ENCODE peak calls at places on chromosomes 4 and X, in eight cellular contexts. S is GM23338; A is stimulated activated CD4-positive, alpha-beta T cell treated with anti-CD3 and anti-CD28 coated beads, Interleukin-1b, Interleukin-23, amount 100 ng/mL, for 4 hours; U is A549; T is GM12865; K is dorsolateral prefrontal cortex; L is EL; P is Karpas-422. Z is an unnamed sample.

GRCh38 chr4:114603455-114603854 is 4.8 kb downstream of the UGT8 start:
- DNase-seq in S (no peak), A (no peak), U (no peak), T (peak; percentile 91), K (no peak), L (no peak), P (peak; percentile 75), Z (no peak)

GRCh38 chrX:153875391-153876111 is 10.4 kb downstream of the L1CAM start:
- DNase-seq in S (peak; percentile 50), A (peak; percentile 45), U (no peak), T (peak; percentile 32), K (no peak), L (peak; percentile 27), P (peak; percentile 75), Z (peak; percentile 5)

GRCh38 chr4:83112239-83112638 is 2.3 kb downstream of the PLAC8 start:
- DNase-seq in S (no peak), A (no peak), U (no peak), T (peak; percentile 84), K (no peak), L (peak; percentile 11), P (peak; percentile 44), Z (no peak)

GRCh38 chrX:542179-542578 is 88.4 kb upstream of the SHOX start:
- DNase-seq in S (no peak), A (no peak), U (peak; percentile 33), T (no peak), K (no peak), L (no peak), P (no peak), Z (no peak)

GRCh38 chr4:40183615-40184411 is 13.0 kb upstream of the RHOH start:
- DNase-seq in S (no peak), A (no peak), U (no peak), T (peak; percentile 89), K (no peak), L (no peak), P (no peak), Z (peak; percentile 68)

GRCh38 chr4:61068745-61069144 is 131.4 kb upstream of the ADGRL3 start:
- DNase-seq in S (no peak), A (no peak), U (no peak), T (no peak), K (no peak), L (peak; percentile 38), P (no peak), Z (peak; percentile 13)

GRCh38 chr4:122762520-122762919 is 30.0 kb downstream of the BBS12 start:
- DNase-seq in S (no peak), A (no peak), U (no peak), T (peak; percentile 32), K (no peak), L (no peak), P (no peak), Z (no peak)

GRCh38 chr4:123014038-123014437 is 91.6 kb upstream of the NUDT6 start:
- DNase-seq in S (no peak), A (no peak), U (no peak), T (no peak), K (no peak), L (peak; percentile 48), P (no peak), Z (no peak)

GRCh38 chr4:138182838-138183426 is 59.2 kb downstream of the SLC7A11 start:
- DNase-seq in S (peak; percentile 60), A (no peak), U (peak; percentile 40), T (peak; percentile 61), K (no peak), L (peak; percentile 43), P (peak; percentile 80), Z (peak; percentile 88)

GRCh38 chr4:8719421-8719820 is 126.9 kb downstream of the CPZ start:
- DNase-seq in S (no peak), A (no peak), U (no peak), T (no peak), K (no peak), L (no peak), P (no peak), Z (no peak)

GRCh38 chr4:74555231-74555630 is 110.3 kb downstream of the AREG start:
- DNase-seq in S (no peak), A (no peak), U (peak; percentile 40), T (no peak), K (no peak), L (no peak), P (no peak), Z (peak; percentile 30)

GRCh38 chr4:55312491-55313101 is 33.4 kb upstream of the SRD5A3 start:
- DNase-seq in S (peak; percentile 80), A (peak; percentile 17), U (peak; percentile 41), T (peak; percentile 55), K (no peak), L (peak; percentile 53), P (peak; percentile 77), Z (peak; percentile 66)

GRCh38 chr4:24514808-24515207 is 69.5 kb downstream of the DHX15 start:
- DNase-seq in S (peak; percentile 70), A (no peak), U (no peak), T (no peak), K (no peak), L (no peak), P (no peak), Z (no peak)

GRCh38 chrX:119880076-119880475 is 8.4 kb downstream of the NDUFA1 start:
- DNase-seq in S (no peak), A (no peak), U (no peak), T (peak; percentile 60), K (no peak), L (no peak), P (peak; percentile 52), Z (no peak)

GRCh38 chr4:181656748-181657147 is 586.5 kb upstream of the TENM3 start:
- DNase-seq in S (no peak), A (no peak), U (no peak), T (no peak), K (no peak), L (no peak), P (no peak), Z (no peak)

GRCh38 chr4:147823135-147823534 is 91.2 kb downstream of the ARHGAP10 start:
- DNase-seq in S (no peak), A (no peak), U (no peak), T (no peak), K (no peak), L (no peak), P (no peak), Z (peak; percentile 59)

GRCh38 chr4:143641406-143641805 is 59.1 kb downstream of the FREM3 start:
- DNase-seq in S (no peak), A (no peak), U (no peak), T (no peak), K (no peak), L (no peak), P (no peak), Z (no peak)

GRCh38 chrX:114006664-114007063 is 577.2 kb upstream of the HTR2C start:
- DNase-seq in S (no peak), A (no peak), U (no peak), T (no peak), K (no peak), L (no peak), P (no peak), Z (no peak)

GRCh38 chrX:110394653-110395052 is 36.0 kb downstream of the RTL9 start:
- DNase-seq in S (no peak), A (no peak), U (no peak), T (no peak), K (no peak), L (peak; percentile 90), P (no peak), Z (peak; percentile 68)

GRCh38 chrX:118016422-118016821 is 100.2 kb downstream of the KLHL13 start:
- DNase-seq in S (no peak), A (no peak), U (no peak), T (no peak), K (no peak), L (no peak), P (no peak), Z (no peak)

GRCh38 chr4:71545168-71545567 is 206.3 kb downstream of the SLC4A4 start:
- DNase-seq in S (no peak), A (no peak), U (no peak), T (no peak), K (no peak), L (peak; percentile 18), P (no peak), Z (peak; percentile 6)

GRCh38 chrX:40878821-40879571 is 143.7 kb upstream of the MED14 start:
- DNase-seq in S (peak; percentile 76), A (no peak), U (no peak), T (no peak), K (no peak), L (no peak), P (no peak), Z (no peak)

GRCh38 chr4:108795733-108796132 is 32.9 kb upstream of the ETNPPL start:
- DNase-seq in S (no peak), A (no peak), U (no peak), T (no peak), K (no peak), L (no peak), P (no peak), Z (no peak)

GRCh38 chrX:19846995-19847790 is 40.2 kb downstream of the SH3KBP1 start:
- DNase-seq in S (peak; percentile 30), A (no peak), U (peak; percentile 39), T (peak; percentile 76), K (no peak), L (peak; percentile 82), P (peak; percentile 61), Z (peak; percentile 92)

GRCh38 chr4:141768954-141769353 is 132.6 kb downstream of the IL15 start:
- DNase-seq in S (peak; percentile 5), A (no peak), U (peak; percentile 16), T (no peak), K (no peak), L (peak; percentile 77), P (no peak), Z (peak; percentile 79)

GRCh38 chr4:66929748-66930147 is 615.6 kb downstream of the CENPC start:
- DNase-seq in S (no peak), A (no peak), U (no peak), T (no peak), K (peak; percentile 72), L (no peak), P (no peak), Z (no peak)

GRCh38 chr4:7861440-7861881 is 78.2 kb downstream of the AFAP1 start:
- DNase-seq in S (peak; percentile 81), A (no peak), U (peak; percentile 77), T (no peak), K (no peak), L (peak; percentile 98), P (no peak), Z (peak; percentile 91)

GRCh38 chr4:115671581-115671980 is 558.2 kb upstream of the NDST4 start:
- DNase-seq in S (no peak), A (no peak), U (peak; percentile 66), T (no peak), K (no peak), L (no peak), P (no peak), Z (no peak)

GRCh38 chr4:2163311-2163821 is 78.6 kb downstream of the HAUS3 start:
- DNase-seq in S (no peak), A (no peak), U (no peak), T (no peak), K (no peak), L (no peak), P (no peak), Z (no peak)

GRCh38 chrX:154986826-154987575 is 35.5 kb downstream of the F8 start:
- DNase-seq in S (no peak), A (no peak), U (peak; percentile 33), T (peak; percentile 5), K (no peak), L (no peak), P (peak; percentile 45), Z (no peak)

GRCh38 chrX:17082831-17083230 is 136.4 kb downstream of the REPS2 start:
- DNase-seq in S (peak; percentile 43), A (no peak), U (peak; percentile 42), T (peak; percentile 8), K (no peak), L (no peak), P (peak; percentile 59), Z (no peak)

GRCh38 chr4:48944659-48945290 is 38.2 kb upstream of the OCIAD2 start:
- DNase-seq in S (peak; percentile 78), A (peak; percentile 17), U (peak; percentile 30), T (peak; percentile 55), K (no peak), L (no peak), P (peak; percentile 83), Z (no peak)

GRCh38 chr4:123234966-123235365 is 161.6 kb upstream of the SPRY1 start:
- DNase-seq in S (no peak), A (no peak), U (no peak), T (no peak), K (no peak), L (peak; percentile 51), P (no peak), Z (peak; percentile 18)

GRCh38 chr4:109433281-109434006 is at the start of gene SEC24B:
- DNase-seq in S (peak; percentile 92), A (peak; percentile 82), U (peak; percentile 83), T (peak; percentile 93), K (peak; percentile 86), L (peak; percentile 82), P (peak; percentile 97), Z (peak; percentile 68)